ENCODE peak calls at places on chromosomes 6 and 20, in five cellular contexts. J is NCI-H1417; A is CD4-positive, CD25-positive, alpha-beta regulatory T cell; V is CD8-positive, alpha-beta T cell; I is substantia nigra. D is an unnamed sample.

GRCh38 chr6:166307981-166308768 is at the start of gene PRR18:
- DNase-seq in J (peak; percentile 80), A (no peak), V (no peak), I (peak; percentile 82), D (no peak)

GRCh38 chr6:74253261-74253660 is 557.3 kb downstream of the CD109 start:
- DNase-seq in J (no peak), A (no peak), V (no peak), I (no peak), D (no peak)

GRCh38 chr6:168247456-168248147 is 72.0 kb downstream of the DACT2 start:
- DNase-seq in J (peak; percentile 84), A (no peak), V (no peak), I (no peak), D (peak; percentile 24)

GRCh38 chr20:53195882-53196610 is 223.9 kb downstream of the TSHZ2 start:
- DNase-seq in J (no peak), A (no peak), V (no peak), I (no peak), D (no peak)

GRCh38 chr6:138430361-138431145 is 26.5 kb downstream of the HEBP2 start:
- DNase-seq in J (no peak), A (no peak), V (no peak), I (peak; percentile 23), D (no peak)

GRCh38 chr20:53040678-53041674 is 68.8 kb downstream of the TSHZ2 start:
- DNase-seq in J (peak; percentile 89), A (no peak), V (no peak), I (no peak), D (no peak)

GRCh38 chr6:129502261-129502660 is 207.7 kb downstream of the ARHGAP18 start:
- DNase-seq in J (no peak), A (no peak), V (no peak), I (no peak), D (no peak)

GRCh38 chr20:44092551-44093248 is 94.3 kb downstream of the JPH2 start:
- DNase-seq in J (peak; percentile 11), A (peak; percentile 24), V (no peak), I (no peak), D (no peak)

GRCh38 chr6:157328108-157328692 is 4.9 kb upstream of the TMEM242 start:
- DNase-seq in J (no peak), A (no peak), V (no peak), I (no peak), D (no peak)

GRCh38 chr6:106199998-106200397 is 113.9 kb downstream of the PRDM1 start:
- DNase-seq in J (no peak), A (no peak), V (no peak), I (no peak), D (no peak)

GRCh38 chr20:38706482-38706881 is 17.8 kb upstream of the SLC32A1 start:
- DNase-seq in J (peak; percentile 65), A (no peak), V (no peak), I (no peak), D (no peak)

GRCh38 chr6:168110437-168110836 is 31.4 kb upstream of the FRMD1 start:
- DNase-seq in J (no peak), A (no peak), V (no peak), I (no peak), D (no peak)

GRCh38 chr6:119966484-119966883 is 616.9 kb upstream of the MAN1A1 start:
- DNase-seq in J (no peak), A (no peak), V (no peak), I (no peak), D (no peak)

GRCh38 chr20:50381771-50382593 is 128.2 kb upstream of the PTPN1 start:
- DNase-seq in J (no peak), A (no peak), V (no peak), I (no peak), D (no peak)

GRCh38 chr6:37507690-37508421 is 8.2 kb upstream of the CCDC167 start:
- DNase-seq in J (peak; percentile 58), A (peak; percentile 77), V (peak; percentile 41), I (no peak), D (no peak)

GRCh38 chr20:31665753-31666152 is 28.0 kb downstream of the COX4I2 start:
- DNase-seq in J (no peak), A (no peak), V (no peak), I (no peak), D (no peak)

GRCh38 chr6:6884193-6884627 is 223.6 kb upstream of the RREB1 start:
- DNase-seq in J (no peak), A (no peak), V (no peak), I (no peak), D (no peak)

GRCh38 chr6:43868467-43868866 is 98.5 kb downstream of the VEGFA start:
- DNase-seq in J (no peak), A (no peak), V (no peak), I (no peak), D (no peak)

GRCh38 chr20:49672109-49672681 is 41.5 kb downstream of the B4GALT5 start:
- DNase-seq in J (no peak), A (no peak), V (no peak), I (no peak), D (no peak)

GRCh38 chr20:15528386-15529111 is 1044.7 kb downstream of the KIF16B start:
- DNase-seq in J (no peak), A (no peak), V (no peak), I (no peak), D (no peak)

GRCh38 chr6:45421700-45422540 is 44.2 kb upstream of the SUPT3H start:
- DNase-seq in J (peak; percentile 82), A (peak; percentile 52), V (peak; percentile 39), I (peak; percentile 60), D (peak; percentile 55)

GRCh38 chr6:137571854-137572253 is 77.7 kb upstream of the OLIG3 start:
- DNase-seq in J (no peak), A (peak; percentile 61), V (peak; percentile 58), I (no peak), D (peak; percentile 40)

GRCh38 chr6:87907521-87907920 is 140.1 kb upstream of the SPACA1 start:
- DNase-seq in J (no peak), A (no peak), V (no peak), I (no peak), D (peak; percentile 70)

GRCh38 chr6:14466278-14466677 is 348.7 kb downstream of the CD83 start:
- DNase-seq in J (no peak), A (no peak), V (no peak), I (no peak), D (no peak)

GRCh38 chr20:57756213-57756612 is 46.4 kb upstream of the PMEPA1 start:
- DNase-seq in J (no peak), A (no peak), V (no peak), I (no peak), D (no peak)

GRCh38 chr6:152207915-152208714 is 400.6 kb downstream of the ESR1 start:
- DNase-seq in J (peak; percentile 88), A (no peak), V (no peak), I (no peak), D (no peak)

GRCh38 chr20:22684072-22684762 is 99.8 kb upstream of the FOXA2 start:
- DNase-seq in J (peak; percentile 76), A (no peak), V (no peak), I (peak; percentile 20), D (peak; percentile 5)

D was measured in immature natural killer cell.